ENCODE peak calls at places on chromosome 9, in four cellular contexts. Y is activated B cell treated with CpG ODN at 0.5 μM for 24 hours, N is GM12878, U is psoas muscle. P is an unnamed sample.

GRCh38 chr9:98038958-98039357 is 17.6 kb upstream of the NANS start:
- DNase-seq in U (no peak), Y (no peak), N (no peak), P (no peak)

GRCh38 chr9:119117409-119117808 is 251.8 kb downstream of the BRINP1 start:
- DNase-seq in N (no peak), Y (no peak), U (no peak), P (no peak)

GRCh38 chr9:84716217-84716616 is 46.7 kb downstream of the NTRK2 start:
- DNase-seq in U (no peak), N (no peak), Y (no peak), P (no peak)

GRCh38 chr9:126874546-126875314 is 14.3 kb downstream of the ZBTB34 start:
- DNase-seq in U (no peak), N (no peak), Y (no peak), P (no peak)

GRCh38 chr9:100428871-100429654 is 2.1 kb downstream of the MSANTD3 start:
- DNase-seq in U (no peak), Y (no peak), N (no peak), P (no peak)

GRCh38 chr9:69603656-69604055 is 68.5 kb downstream of the APBA1 start:
- DNase-seq in U (no peak), Y (no peak), N (no peak), P (no peak)

GRCh38 chr9:96476013-96476412 is 26.0 kb downstream of the HABP4 start:
- DNase-seq in Y (no peak), U (no peak), N (no peak), P (no peak)

GRCh38 chr9:33908114-33908513 is 91.2 kb downstream of the UBE2R2 start:
- DNase-seq in Y (no peak), N (no peak), U (no peak), P (no peak)

GRCh38 chr9:16661816-16662215 is 208.7 kb downstream of the BNC2 start:
- DNase-seq in U (no peak), Y (no peak), N (no peak), P (no peak)

GRCh38 chr9:128104171-128104618 is 23.3 kb downstream of the PTGES2 start:
- DNase-seq in U (peak; percentile 69), Y (no peak), N (no peak), P (no peak)

GRCh38 chr9:30771278-30771677 is 1613.2 kb upstream of the ACO1 start:
- DNase-seq in Y (no peak), U (no peak), N (no peak), P (no peak)

GRCh38 chr9:99752710-99753109 is 69.0 kb upstream of the NR4A3 start:
- DNase-seq in U (no peak), Y (no peak), N (no peak), P (no peak)

GRCh38 chr9:128528445-128529160 is 23.8 kb upstream of the SPTAN1 start:
- DNase-seq in Y (no peak), U (no peak), N (no peak), P (no peak)

GRCh38 chr9:34072868-34073590 is 24.3 kb upstream of the UBAP2 start:
- DNase-seq in U (no peak), N (no peak), Y (no peak), P (no peak)

GRCh38 chr9:77457916-77458592 is 190.1 kb downstream of the GNA14 start:
- DNase-seq in Y (peak; percentile 21), N (no peak), U (peak; percentile 34), P (no peak)

GRCh38 chr9:22142681-22143080 is 133.6 kb upstream of the CDKN2B start:
- DNase-seq in N (no peak), Y (no peak), U (no peak), P (no peak)

GRCh38 chr9:136232964-136233363 is 12.6 kb downstream of the QSOX2 start:
- DNase-seq in N (no peak), Y (no peak), U (no peak), P (no peak)

GRCh38 chr9:134991808-134992754 is 74.4 kb upstream of the FCN1 start:
- DNase-seq in U (no peak), N (no peak), Y (no peak), P (no peak)

GRCh38 chr9:121708768-121709488 is 57.5 kb downstream of the DAB2IP start:
- DNase-seq in Y (no peak), N (no peak), U (peak; percentile 45), P (no peak)

GRCh38 chr9:136858844-136859757 is 7.0 kb downstream of the MAMDC4 start:
- DNase-seq in N (no peak), U (peak; percentile 52), Y (no peak), P (no peak)

GRCh38 chr9:36833954-36834353 is 200.1 kb downstream of the PAX5 start:
- DNase-seq in Y (peak; percentile 13), U (no peak), N (no peak), P (no peak)

GRCh38 chr9:33750307-33750838 is 45.0 kb upstream of the PRSS3 start:
- DNase-seq in Y (no peak), N (no peak), U (peak; percentile 12), P (no peak)

GRCh38 chr9:33288828-33289483 is 1.4 kb upstream of the NFX1 start:
- DNase-seq in Y (peak; percentile 19), N (no peak), U (peak; percentile 19), P (no peak)

GRCh38 chr9:8489845-8490244 is 690.3 kb upstream of the DMAC1 start:
- DNase-seq in U (no peak), N (no peak), Y (no peak), P (no peak)

GRCh38 chr9:123784513-123784912 is 145.4 kb downstream of the DENND1A start:
- DNase-seq in Y (no peak), N (no peak), U (no peak), P (no peak)

GRCh38 chr9:96031366-96031824 is 155.9 kb downstream of the ERCC6L2 start:
- DNase-seq in N (no peak), U (no peak), Y (no peak), P (no peak)

GRCh38 chr9:121609845-121610637 is 41.4 kb upstream of the DAB2IP start:
- DNase-seq in N (no peak), U (peak; percentile 67), Y (no peak), P (no peak)

GRCh38 chr9:72636621-72637020 is 115.2 kb downstream of the TMC1 start:
- DNase-seq in N (no peak), Y (no peak), U (no peak), P (no peak)

GRCh38 chr9:89842267-89842768 is 237.5 kb downstream of the GADD45G start:
- DNase-seq in U (no peak), Y (no peak), N (no peak), P (no peak)

GRCh38 chr9:127216888-127217217 is 47.7 kb upstream of the GARNL3 start:
- DNase-seq in U (no peak), Y (no peak), N (no peak), P (no peak)

GRCh38 chr9:114662081-114662989 is 4.7 kb upstream of the TEX53 start:
- DNase-seq in U (no peak), Y (peak; percentile 37), N (no peak), P (peak; percentile 39)

GRCh38 chr9:37425298-37425752 is 2.8 kb downstream of the GRHPR start:
- DNase-seq in N (no peak), Y (no peak), U (no peak), P (no peak)

GRCh38 chr9:101397746-101398334 is 578 bp downstream of the MRPL50 start:
- DNase-seq in N (no peak), Y (no peak), U (no peak), P (no peak)

GRCh38 chr9:125190371-125190801 is 783 bp upstream of the PPP6C start:
- DNase-seq in Y (no peak), U (no peak), N (no peak), P (no peak)

GRCh38 chr9:79542735-79543504 is 28.8 kb upstream of the TLE4 start:
- DNase-seq in Y (no peak), U (no peak), N (no peak), P (no peak)

GRCh38 chr9:134033516-134034214 is 8.4 kb downstream of the BRD3OS start:
- DNase-seq in Y (no peak), N (no peak), U (no peak), P (no peak)

GRCh38 chr9:71592400-71592799 is 175.9 kb downstream of the CEMIP2 start:
- DNase-seq in N (no peak), U (no peak), Y (no peak), P (no peak)

GRCh38 chr9:75588808-75589207 is 301.7 kb upstream of the PCSK5 start:
- DNase-seq in N (no peak), U (no peak), Y (no peak), P (no peak)
- TF ChIP-seq CTCF in N (peak; percentile 15), U (no peak), Y (no peak), P (peak; percentile 10)

DNA sequence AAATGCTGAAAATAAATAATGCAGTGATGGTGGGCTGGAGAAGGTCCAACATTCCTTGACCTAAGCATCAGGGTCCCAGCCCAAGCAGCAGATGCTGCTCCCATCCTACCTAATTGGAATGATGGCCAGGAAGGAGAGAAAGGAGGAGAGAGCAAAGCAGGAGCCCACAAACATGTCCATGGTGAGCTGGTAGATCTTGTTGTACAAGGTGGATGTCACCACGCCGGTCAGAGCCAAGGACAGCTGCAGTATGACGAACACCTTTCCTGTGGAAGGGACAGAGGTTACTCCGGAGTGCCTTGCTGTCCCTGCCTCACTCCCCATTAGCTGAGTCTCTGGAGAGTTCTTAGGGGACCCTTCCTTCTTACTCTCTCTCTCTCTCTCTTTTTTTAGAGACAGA is 4.3 kb downstream of the SLC46A2 start:
- DNase-seq in N (no peak), U (no peak), Y (no peak), P (no peak)
- TF ChIP-seq CTCF in N (no peak), U (no peak), Y (no peak), P (no peak)

GRCh38 chr9:115883467-115884329 is 269.9 kb upstream of the PAPPA start:
- DNase-seq in U (no peak), Y (no peak), N (no peak), P (no peak)
- TF ChIP-seq CTCF in U (peak; percentile 57), Y (no peak), N (peak; percentile 44), P (no peak)

DNA sequence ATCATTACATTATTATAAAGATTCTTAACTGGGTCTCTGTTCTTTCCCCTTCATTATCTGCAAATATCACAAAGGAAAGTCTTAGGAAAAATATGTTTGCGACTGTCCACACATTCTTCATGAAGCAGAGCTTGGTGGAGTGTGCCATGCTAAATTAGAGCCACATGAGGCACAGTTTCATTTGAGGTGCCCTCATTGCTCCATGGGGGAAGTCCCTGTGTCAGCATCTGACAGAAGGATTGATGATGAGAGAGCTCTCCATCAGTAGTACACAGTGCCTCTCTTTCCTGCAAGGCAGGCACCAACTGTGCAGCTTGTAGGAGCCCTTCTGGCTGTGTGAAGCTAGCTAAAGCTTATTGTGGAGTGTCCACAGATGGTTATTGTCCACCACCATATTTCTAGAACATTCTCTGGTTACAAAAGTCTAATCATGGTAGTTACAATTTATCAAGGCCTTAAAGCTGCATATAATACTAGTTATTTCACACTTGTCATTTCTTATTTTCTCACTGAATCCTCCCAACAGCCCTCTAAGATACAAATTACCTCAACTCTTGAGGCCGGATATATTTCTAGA is 63.9 kb downstream of the C9orf152 start:
- DNase-seq in N (no peak), Y (no peak), U (no peak), P (no peak)
- TF ChIP-seq CTCF in N (peak; percentile 16), Y (no peak), U (no peak), P (no peak)

GRCh38 chr9:10232352-10232930 is 380.4 kb downstream of the PTPRD start:
- DNase-seq in U (no peak), N (no peak), Y (no peak), P (no peak)
- TF ChIP-seq CTCF in U (no peak), N (peak; percentile 5), Y (no peak), P (no peak)